ENCODE peak calls at places on chromosomes 6 and 20, in nine cellular contexts. C, I, T, E, G, A, B, Z and P are unnamed samples.

GRCh38 chr6:149508485-149508884 is 23.7 kb upstream of the ZC3H12D start:
- DNase-seq in Z (no peak), C (no peak), T (no peak), A (no peak), E (no peak), I (no peak), B (no peak), G (no peak), P (no peak)

GRCh38 chr6:81865712-81866111 is 113.2 kb upstream of the TENT5A start:
- DNase-seq in I (no peak), C (no peak), T (no peak), E (peak; percentile 69), A (no peak), Z (no peak), G (no peak), B (peak; percentile 37), P (peak; percentile 59)

GRCh38 chr20:9119776-9120175 is 50.9 kb downstream of the PLCB4 start:
- DNase-seq in I (no peak), B (no peak), Z (peak; percentile 45), G (no peak), C (no peak), E (no peak), T (no peak), A (no peak), P (peak; percentile 94)

GRCh38 chr6:139863356-139863755 is 488.9 kb upstream of the CITED2 start:
- DNase-seq in C (no peak), Z (no peak), I (no peak), T (no peak), E (peak; percentile 80), A (no peak), G (no peak), B (no peak), P (no peak)

GRCh38 chr6:113405326-113406050 is 451.7 kb upstream of the MARCKS start:
- DNase-seq in C (no peak), A (no peak), G (no peak), I (no peak), E (no peak), T (no peak), B (no peak), Z (no peak), P (peak; percentile 5)

GRCh38 chr20:36314734-36315544 is 8.8 kb downstream of the DLGAP4 start:
- DNase-seq in G (no peak), B (no peak), I (no peak), Z (no peak), C (no peak), T (no peak), A (peak; percentile 53), E (no peak), P (no peak)

GRCh38 chr20:50450961-50451752 is 59.0 kb upstream of the PTPN1 start:
- DNase-seq in A (no peak), I (peak; percentile 55), E (peak; percentile 32), Z (no peak), T (no peak), C (no peak), B (peak; percentile 76), G (peak; percentile 56), P (no peak)

GRCh38 chr20:12173333-12173732 is 255.6 kb downstream of the BTBD3 start:
- DNase-seq in B (no peak), Z (no peak), E (no peak), I (no peak), T (no peak), A (no peak), C (no peak), G (no peak), P (no peak)

GRCh38 chr6:137160763-137161162 is 12.7 kb downstream of the IL22RA2 start:
- DNase-seq in G (no peak), Z (no peak), C (no peak), B (peak; percentile 38), E (peak; percentile 65), A (no peak), I (no peak), T (no peak), P (peak; percentile 69)

GRCh38 chr20:6265204-6265904 is 142.5 kb upstream of the FERMT1 start:
- DNase-seq in I (peak; percentile 9), G (no peak), T (no peak), Z (no peak), B (peak; percentile 92), A (no peak), C (no peak), E (peak; percentile 84), P (peak; percentile 75)
- TF ChIP-seq CTCF in I (no peak), G (peak; percentile 28), T (peak; percentile 26), Z (no peak), B (peak; percentile 49), A (peak; percentile 44), C (no peak), E (peak; percentile 44), P (peak; percentile 66)

GRCh38 chr6:11315743-11316437 is 83.4 kb upstream of the NEDD9 start:
- DNase-seq in B (peak; percentile 57), Z (peak; percentile 62), G (no peak), E (peak; percentile 96), C (no peak), A (no peak), T (no peak), I (no peak), P (peak; percentile 94)
- H3K4me3 ChIP-seq in B (no peak overlapping the region), Z (no peak overlapping the region), G (no peak overlapping the region), E (no peak overlapping the region), C (no peak overlapping the region), A (no peak overlapping the region), T (no peak overlapping the region), I (no peak overlapping the region), P (no peak overlapping the region)

DNA sequence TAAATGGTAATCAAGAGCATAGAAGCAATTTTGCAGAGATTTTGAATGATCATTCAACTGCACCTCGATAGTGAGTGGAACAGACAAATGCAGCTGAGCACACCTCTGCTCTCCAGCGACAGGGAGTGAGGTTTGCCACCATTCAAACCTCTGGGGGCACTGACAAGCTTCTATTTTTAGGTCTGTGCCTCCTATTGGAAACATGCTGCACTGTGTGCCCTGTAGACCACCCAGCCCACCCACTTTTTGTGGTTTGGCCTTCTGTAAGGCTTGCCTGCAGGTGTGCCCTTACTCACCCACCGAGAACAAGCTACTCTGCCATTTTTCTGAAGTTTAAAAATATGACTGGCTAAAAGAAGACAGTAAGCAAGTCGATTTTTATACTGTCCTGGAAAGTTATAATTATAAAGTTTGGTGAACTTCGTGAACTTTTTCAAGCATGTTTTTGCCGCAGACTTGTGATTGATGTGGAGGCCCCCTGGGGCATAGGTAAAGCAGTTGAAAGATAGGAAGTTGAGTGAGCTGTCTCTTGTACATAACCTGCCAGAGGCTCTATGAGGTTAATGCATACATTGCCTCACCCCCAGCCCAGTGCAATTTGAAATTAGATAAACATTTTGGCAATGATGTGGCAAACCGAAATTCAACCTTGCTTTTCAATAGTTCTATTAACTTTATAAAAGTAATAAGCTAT is 53.8 kb downstream of the ADGRG6 start:
- DNase-seq in T (no peak), I (no peak), Z (no peak), E (no peak), B (no peak), G (no peak), A (no peak), C (no peak), P (peak; percentile 39)
- TF ChIP-seq CTCF in T (no peak), I (no peak), Z (no peak), E (no peak), B (no peak), G (no peak), A (no peak), C (no peak), P (no peak)

GRCh38 chr20:63006611-63007471 is at the start of gene BHLHE23:
- DNase-seq in G (no peak), B (peak; percentile 12), A (no peak), Z (no peak), E (no peak), C (no peak), T (no peak), I (no peak), P (no peak)

GRCh38 chr20:63007472-63007721 is 633 bp upstream of the BHLHE23 start:
- DNase-seq in I (no peak), C (no peak), A (no peak), B (no peak), T (no peak), E (no peak), G (no peak), Z (no peak), P (no peak)

GRCh38 chr20:63005240-63005861 is 1.4 kb downstream of the BHLHE23 start:
- DNase-seq in E (no peak), G (no peak), Z (no peak), B (no peak), I (no peak), A (no peak), C (no peak), T (no peak), P (no peak)

GRCh38 chr20:63004607-63005211 is 2.1 kb downstream of the BHLHE23 start:
- DNase-seq in I (no peak), G (no peak), T (no peak), E (peak; percentile 6), A (no peak), B (no peak), C (no peak), Z (no peak), P (peak; percentile 43)

GRCh38 chr20:63005862-63006564 is 751 bp downstream of the BHLHE23 start:
- DNase-seq in E (no peak), G (no peak), B (peak; percentile 20), A (no peak), Z (no peak), T (no peak), C (no peak), I (no peak), P (peak; percentile 25)
- H3K4me3 ChIP-seq in E (no peak overlapping the region), G (no peak overlapping the region), B (no peak overlapping the region), A (no peak overlapping the region), Z (peak overlapping the region; percentile 26), T (no peak overlapping the region), C (no peak overlapping the region), I (no peak overlapping the region), P (no peak overlapping the region)

GRCh38 chr6:31083742-31084354 is 28.5 kb downstream of the C6orf15 start:
- DNase-seq in G (no peak), T (no peak), I (peak; percentile 24), E (peak; percentile 77), C (no peak), B (peak; percentile 75), A (peak; percentile 75), Z (no peak), P (peak; percentile 48)
- TF ChIP-seq CTCF in G (peak; percentile 72), T (no peak), I (no peak), E (peak; percentile 39), C (no peak), B (peak; percentile 30), A (peak; percentile 26), Z (no peak), P (peak; percentile 48)